ENCODE peak calls at places on chromosomes 5 and 9, in ten cellular contexts. U is ELF-1; P is GM10248; N is stimulated activated CD8-positive, alpha-beta memory T cell treated with anti-CD3 and anti-CD28 coated beads, Interleukin-15, amount 100 ng/mL, for 24 hours; S is EL; L is stimulated activated CD4-positive, alpha-beta T cell treated with anti-CD3 and anti-CD28 coated beads, Interleukin-15, amount 100 ng/mL, for 1 hour; G is T-helper 1 cell; I is AG08395; E is myocyte; X is HT1080. D is an unnamed sample.

GRCh38 chr9:8653855-8654254 is 854.3 kb upstream of the DMAC1 start:
- DNase-seq in U (no peak), P (no peak), N (no peak), S (no peak), L (no peak), G (no peak), I (no peak), E (no peak), X (no peak), D (no peak)

GRCh38 chr5:38724301-38725030 is 121.3 kb upstream of the OSMR start:
- DNase-seq in U (no peak), P (no peak), N (no peak), S (peak), L (no peak), G (no peak), I (peak), E (no peak), X (peak), D (no peak)

GRCh38 chr9:37951671-37952579 is 48.0 kb upstream of the SLC25A51 start:
- DNase-seq in U (no peak), P (no peak), N (no peak), S (no peak), L (no peak), G (no peak), I (no peak), E (no peak), X (no peak), D (no peak)

GRCh38 chr9:708182-708555 is 133.3 kb upstream of the DMRT1 start:
- DNase-seq in U (peak), P (no peak), N (no peak), S (no peak), L (no peak), G (no peak), I (no peak), E (peak), X (peak), D (no peak)

GRCh38 chr9:93492327-93492726 is 38.9 kb upstream of the FAM120AOS start:
- DNase-seq in U (no peak), P (no peak), N (no peak), S (no peak), L (no peak), G (no peak), I (no peak), E (no peak), X (no peak), D (no peak)

GRCh38 chr9:135017916-135018915 is 69.3 kb upstream of the OLFM1 start:
- DNase-seq in U (no peak), P (no peak), N (no peak), S (no peak), L (no peak), G (no peak), I (no peak), E (no peak), X (no peak), D (no peak)

GRCh38 chr9:124658165-124659017 is 112.7 kb downstream of the NR6A1 start:
- DNase-seq in U (peak), P (peak), N (no peak), S (peak), L (no peak), G (no peak), I (peak), E (peak), X (peak), D (peak)

GRCh38 chr5:36982146-36982545 is 105.6 kb downstream of the NIPBL start:
- DNase-seq in U (no peak), P (no peak), N (no peak), S (peak), L (no peak), G (no peak), I (no peak), E (no peak), X (peak), D (no peak)

GRCh38 chr5:174309131-174309845 is 263.8 kb downstream of the NSG2 start:
- DNase-seq in U (no peak), P (no peak), N (no peak), S (no peak), L (no peak), G (no peak), I (no peak), E (no peak), X (no peak), D (no peak)

GRCh38 chr5:133730866-133731265 is 118.5 kb upstream of the FSTL4 start:
- DNase-seq in U (no peak), P (no peak), N (no peak), S (no peak), L (no peak), G (no peak), I (no peak), E (no peak), X (no peak), D (no peak)

GRCh38 chr5:166768536-166768935 is 1522.9 kb upstream of the WWC1 start:
- DNase-seq in U (no peak), P (no peak), N (no peak), S (no peak), L (no peak), G (no peak), I (no peak), E (no peak), X (peak), D (no peak)

GRCh38 chr9:16417749-16418148 is 452.7 kb downstream of the BNC2 start:
- DNase-seq in U (no peak), P (no peak), N (no peak), S (peak), L (no peak), G (no peak), I (no peak), E (peak), X (no peak), D (no peak)

GRCh38 chr5:112366987-112367386 is 52.1 kb downstream of the EPB41L4A start:
- DNase-seq in U (peak), P (peak), N (no peak), S (no peak), L (no peak), G (no peak), I (peak), E (no peak), X (no peak), D (no peak)

GRCh38 chr5:97115932-97116331 is 26.5 kb downstream of the LIX1 start:
- DNase-seq in U (peak), P (no peak), N (no peak), S (no peak), L (no peak), G (no peak), I (no peak), E (no peak), X (no peak), D (no peak)

GRCh38 chr5:97494465-97494864 is 311.4 kb upstream of the RIOK2 start:
- DNase-seq in U (no peak), P (no peak), N (no peak), S (no peak), L (no peak), G (no peak), I (no peak), E (no peak), X (no peak), D (no peak)

GRCh38 chr9:21018177-21018576 is 13.3 kb downstream of the HACD4 start:
- DNase-seq in U (no peak), P (no peak), N (no peak), S (no peak), L (no peak), G (no peak), I (no peak), E (no peak), X (no peak), D (no peak)

GRCh38 chr9:115671236-115671770 is 482.3 kb upstream of the PAPPA start:
- DNase-seq in U (no peak), P (no peak), N (no peak), S (peak), L (no peak), G (no peak), I (no peak), E (no peak), X (no peak), D (no peak)

GRCh38 chr5:8188874-8189588 is 320.1 kb downstream of the MTRR start:
- DNase-seq in U (no peak), P (no peak), N (no peak), S (no peak), L (no peak), G (no peak), I (no peak), E (no peak), X (peak), D (no peak)

GRCh38 chr9:71253021-71253420 is 131.6 kb upstream of the TRPM3 start:
- DNase-seq in U (no peak), P (no peak), N (no peak), S (peak), L (no peak), G (no peak), I (no peak), E (no peak), X (no peak), D (no peak)

GRCh38 chr9:96751815-96752214 is 26.1 kb downstream of the ZNF510 start:
- DNase-seq in U (no peak), P (no peak), N (no peak), S (no peak), L (no peak), G (no peak), I (no peak), E (no peak), X (no peak), D (peak)

D was measured in GM06990.